ENCODE peak calls at places on chromosomes 5 and 9, in five cellular contexts. L is mucosa of descending colon, Q is AG04449, M is NCI-H2029 treated with DMSO at 0.1 percent for 48 hours, A is T-helper 1 cell. Z is an unnamed sample.

GRCh38 chr9:27382989-27383388 is 86.0 kb upstream of the EQTN start:
- DNase-seq in L (no peak), Q (no peak), M (no peak), A (no peak), Z (no peak)

GRCh38 chr5:153782589-153783238 is 256.0 kb downstream of the FAM114A2 start:
- DNase-seq in L (no peak), Q (peak), M (no peak), A (no peak), Z (no peak)

GRCh38 chr5:61178702-61179101 is 16.4 kb upstream of the SMIM15 start:
- DNase-seq in L (no peak), Q (no peak), M (no peak), A (no peak), Z (no peak)

GRCh38 chr9:110048473-110048975 is 159.4 kb downstream of the C9orf152 start:
- DNase-seq in L (peak), Q (no peak), M (peak), A (peak), Z (peak)

GRCh38 chr9:114061830-114062474 is 16.1 kb downstream of the AMBP start:
- DNase-seq in L (no peak), Q (no peak), M (no peak), A (no peak), Z (no peak)

GRCh38 chr5:84682531-84682930 is 297.9 kb upstream of the EDIL3 start:
- DNase-seq in L (no peak), Q (no peak), M (no peak), A (no peak), Z (no peak)

GRCh38 chr5:103489293-103489692 is 73.3 kb downstream of the NUDT12 start:
- DNase-seq in L (no peak), Q (no peak), M (no peak), A (no peak), Z (no peak)

GRCh38 chr9:129685220-129685932 is 19.9 kb downstream of the PRRX2 start:
- DNase-seq in L (no peak), Q (no peak), M (no peak), A (no peak), Z (no peak)

GRCh38 chr9:132381966-132382541 is 24.6 kb downstream of the TTF1 start:
- DNase-seq in L (no peak), Q (no peak), M (no peak), A (no peak), Z (no peak)

GRCh38 chr9:113930384-113930783 is 54.3 kb downstream of the ZNF618 start:
- DNase-seq in L (no peak), Q (no peak), M (no peak), A (no peak), Z (no peak)

GRCh38 chr9:95366731-95367325 is 49.3 kb upstream of the FANCC start:
- DNase-seq in L (no peak), Q (no peak), M (no peak), A (no peak), Z (no peak)

GRCh38 chr5:127891942-127892341 is 188.8 kb downstream of the CCDC192 start:
- DNase-seq in L (no peak), Q (no peak), M (no peak), A (no peak), Z (no peak)

GRCh38 chr5:138574744-138575193 is 432 bp downstream of the HSPA9 start:
- DNase-seq in L (peak), Q (no peak), M (no peak), A (no peak), Z (no peak)

GRCh38 chr9:110047955-110048472 is 159.9 kb downstream of the C9orf152 start:
- DNase-seq in L (no peak), Q (no peak), M (no peak), A (no peak), Z (peak)

GRCh38 chr9:124764774-124765438 is 6.2 kb downstream of the NR6A1 start:
- DNase-seq in L (no peak), Q (no peak), M (no peak), A (no peak), Z (no peak)

GRCh38 chr9:27400334-27400875 is 103.5 kb upstream of the EQTN start:
- DNase-seq in L (no peak), Q (no peak), M (no peak), A (no peak), Z (no peak)

GRCh38 chr9:110579763-110580255 is 268 bp upstream of the SVEP1 start:
- DNase-seq in L (no peak), Q (no peak), M (no peak), A (no peak), Z (no peak)

GRCh38 chr9:119009253-119009652 is 360.0 kb downstream of the BRINP1 start:
- DNase-seq in L (no peak), Q (no peak), M (peak), A (no peak), Z (no peak)

GRCh38 chr5:55993013-55993412 is 1.8 kb downstream of the IL6ST start:
- DNase-seq in L (peak), Q (no peak), M (no peak), A (no peak), Z (no peak)

GRCh38 chr5:142478116-142478515 is 153.3 kb upstream of the SPRY4 start:
- DNase-seq in L (no peak), Q (no peak), M (no peak), A (no peak), Z (no peak)

GRCh38 chr5:178533136-178533535 is 57.1 kb downstream of the COL23A1 start:
- DNase-seq in L (no peak), Q (no peak), M (no peak), A (no peak), Z (no peak)

GRCh38 chr9:98472216-98472615 is 216.8 kb upstream of the TBC1D2 start:
- DNase-seq in L (no peak), Q (no peak), M (no peak), A (no peak), Z (no peak)

GRCh38 chr5:87526131-87526530 is 113.4 kb upstream of the CCNH start:
- DNase-seq in L (no peak), Q (no peak), M (no peak), A (no peak), Z (no peak)

GRCh38 chr9:94813379-94813778 is 86.9 kb downstream of the AOPEP start:
- DNase-seq in L (no peak), Q (no peak), M (no peak), A (no peak), Z (no peak)

GRCh38 chr5:16600397-16600796 is 16.4 kb downstream of the RETREG1 start:
- DNase-seq in L (peak), Q (no peak), M (no peak), A (no peak), Z (peak)

GRCh38 chr5:168218746-168219145 is 72.7 kb upstream of the WWC1 start:
- DNase-seq in L (no peak), Q (no peak), M (no peak), A (no peak), Z (no peak)

GRCh38 chr5:77849308-77849900 is 73.3 kb upstream of the TBCA start:
- DNase-seq in L (no peak), Q (no peak), M (no peak), A (no peak), Z (no peak)

GRCh38 chr9:115604831-115605483 is 487.0 kb upstream of the TNC start:
- DNase-seq in L (no peak), Q (peak), M (no peak), A (no peak), Z (no peak)

GRCh38 chr9:118609355-118610044 is 759.7 kb downstream of the BRINP1 start:
- DNase-seq in L (no peak), Q (no peak), M (no peak), A (no peak), Z (no peak)

GRCh38 chr9:117494401-117495130 is 79.7 kb upstream of the ASTN2 start:
- DNase-seq in L (no peak), Q (no peak), M (peak), A (no peak), Z (no peak)

Z was measured in left colon.